ENCODE peak calls at places on chromosomes 11 and 22, in five cellular contexts. P is iris pigment epithelial cell, O is A549, S is foreskin fibroblast, R is progenitor cell of endocrine pancreas. M is an unnamed sample.

GRCh38 chr11:71442123-71442522 is 6.1 kb downstream of the DHCR7 start:
- DNase-seq in R (no peak), P (no peak), O (no peak), S (no peak), M (no peak)

GRCh38 chr22:20439928-20440575 is 2.4 kb upstream of the SCARF2 start:
- DNase-seq in R (no peak), P (no peak), S (no peak), O (no peak), M (no peak)

GRCh38 chr11:96112192-96113099 is 188.5 kb upstream of the MTMR2 start:
- DNase-seq in P (peak; percentile 56), S (no peak), R (no peak), O (no peak), M (no peak)

GRCh38 chr11:18723991-18724390 is 2.0 kb downstream of the IGSF22 start:
- DNase-seq in P (no peak), O (no peak), R (no peak), S (no peak), M (no peak)

GRCh38 chr11:8937159-8937558 is 4.4 kb upstream of the C11orf16 start:
- DNase-seq in O (no peak), P (no peak), R (no peak), S (no peak), M (no peak)

GRCh38 chr11:9222654-9223053 is 42.5 kb downstream of the DENND5A start:
- DNase-seq in P (no peak), S (peak; percentile 10), O (no peak), R (no peak), M (no peak)

GRCh38 chr11:12721816-12722604 is 47.8 kb downstream of the TEAD1 start:
- DNase-seq in R (no peak), O (no peak), P (no peak), S (no peak), M (no peak)

GRCh38 chr22:27146871-27147591 is 489.6 kb downstream of the MIAT start:
- DNase-seq in P (no peak), S (no peak), R (no peak), O (no peak), M (no peak)

GRCh38 chr22:37316875-37317371 is 34.6 kb downstream of the CYTH4 start:
- DNase-seq in R (peak; percentile 76), P (peak; percentile 83), S (peak; percentile 92), O (peak; percentile 84), M (no peak)

GRCh38 chr22:38953577-38954413 is 3.6 kb upstream of the APOBEC3A start:
- DNase-seq in O (peak; percentile 38), P (peak; percentile 26), S (no peak), R (no peak), M (peak; percentile 80)

GRCh38 chr22:19876314-19876940 is 21.8 kb upstream of the GNB1L start:
- DNase-seq in R (no peak), P (no peak), O (no peak), S (peak; percentile 57), M (peak; percentile 67)

GRCh38 chr22:37370306-37370979 is 56.8 kb downstream of the ELFN2 start:
- DNase-seq in R (no peak), S (no peak), P (no peak), O (no peak), M (no peak)

GRCh38 chr11:44607987-44608386 is 42.5 kb downstream of the CD82 start:
- DNase-seq in S (peak; percentile 47), P (peak; percentile 76), R (no peak), O (no peak), M (no peak)

GRCh38 chr11:68525930-68526329 is 65.4 kb downstream of the PPP6R3 start:
- DNase-seq in R (no peak), S (no peak), O (no peak), P (peak; percentile 47), M (no peak)

GRCh38 chr11:8604078-8604723 is 10.2 kb upstream of the STK33 start:
- DNase-seq in S (peak; percentile 100), P (peak; percentile 100), O (peak; percentile 64), R (peak; percentile 34), M (peak; percentile 68)

GRCh38 chr11:87239001-87239400 is 201.3 kb downstream of the TMEM135 start:
- DNase-seq in O (no peak), S (no peak), P (no peak), R (no peak), M (no peak)

GRCh38 chr22:44574057-44574456 is 76.0 kb upstream of the RTL6 start:
- DNase-seq in O (peak; percentile 13), P (peak; percentile 28), R (no peak), S (peak; percentile 82), M (peak; percentile 69)

GRCh38 chr11:117417342-117417741 is 89.7 kb downstream of the CEP164 start:
- DNase-seq in S (no peak), P (no peak), O (no peak), R (no peak), M (no peak)

GRCh38 chr11:122100222-122101080 is 15.6 kb downstream of the BLID start:
- DNase-seq in O (no peak), R (no peak), P (peak; percentile 79), S (peak; percentile 90), M (peak; percentile 33)

GRCh38 chr11:78420255-78420764 is 2.7 kb upstream of the GAB2 start:
- DNase-seq in O (peak; percentile 64), R (no peak), S (peak; percentile 85), P (peak; percentile 92), M (no peak)

GRCh38 chr11:74948546-74948897 is 369 bp downstream of the XRRA1 start:
- DNase-seq in R (no peak), P (no peak), S (peak; percentile 39), O (no peak), M (no peak)

GRCh38 chr11:122633219-122633829 is 22.2 kb upstream of the UBASH3B start:
- DNase-seq in P (peak; percentile 64), R (no peak), S (peak; percentile 88), O (peak; percentile 34), M (no peak)

GRCh38 chr11:114155116-114155515 is 95.6 kb downstream of the ZBTB16 start:
- DNase-seq in R (no peak), O (no peak), S (no peak), P (no peak), M (no peak)

GRCh38 chr11:66333220-66333877 is 2.9 kb downstream of the RIN1 start:
- DNase-seq in P (no peak), R (no peak), O (no peak), S (no peak), M (no peak)

GRCh38 chr11:19573666-19574065 is 139.0 kb upstream of the NAV2 start:
- DNase-seq in S (no peak), O (no peak), R (no peak), P (no peak), M (peak; percentile 52)

GRCh38 chr11:10900686-10901415 is 43.0 kb upstream of the ZBED5 start:
- DNase-seq in S (peak; percentile 62), O (no peak), R (no peak), P (peak; percentile 51), M (no peak)

GRCh38 chr11:38089728-38090127 is 1491.7 kb upstream of the RAG2 start:
- DNase-seq in P (peak; percentile 52), R (no peak), S (no peak), O (no peak), M (peak; percentile 21)

GRCh38 chr11:1832181-1832988 is 2.4 kb upstream of the SYT8 start:
- DNase-seq in P (no peak), S (peak; percentile 57), O (peak; percentile 69), R (peak; percentile 80), M (peak; percentile 95)

GRCh38 chr11:1128333-1129142 is 29.2 kb upstream of the MUC5AC start:
- DNase-seq in O (no peak), S (no peak), R (peak; percentile 9), P (no peak), M (peak; percentile 14)

GRCh38 chr11:4167292-4167691 is 72.7 kb downstream of the RRM1 start:
- DNase-seq in O (no peak), R (no peak), P (no peak), S (no peak), M (no peak)

GRCh38 chr11:2789791-2790580 is 90.2 kb upstream of the KCNQ1OT1 start:
- DNase-seq in P (no peak), O (no peak), S (no peak), R (peak; percentile 8), M (no peak)

GRCh38 chr22:45036154-45036553 is 26.3 kb upstream of the PHF21B start:
- DNase-seq in P (no peak), R (no peak), S (peak; percentile 21), O (no peak), M (no peak)

GRCh38 chr22:45896153-45896951 is 80.6 kb downstream of the WNT7B start:
- DNase-seq in O (no peak), R (no peak), S (no peak), P (no peak), M (peak; percentile 77)

GRCh38 chr11:45848654-45849081 is 1.4 kb downstream of the CRY2 start:
- DNase-seq in S (no peak), O (no peak), P (no peak), R (no peak), M (no peak)

GRCh38 chr22:49893025-49893424 is 25.2 kb downstream of the ALG12 start:
- DNase-seq in S (no peak), P (no peak), R (no peak), O (no peak), M (no peak)

GRCh38 chr11:86138958-86139357 is 70.1 kb upstream of the PICALM start:
- DNase-seq in R (no peak), O (no peak), S (peak; percentile 55), P (peak; percentile 65), M (no peak)

GRCh38 chr22:24474649-24475048 is 20.5 kb upstream of the UPB1 start:
- DNase-seq in O (no peak), P (peak; percentile 32), R (no peak), S (no peak), M (no peak)

GRCh38 chr11:77705195-77705876 is 67.7 kb upstream of the CLNS1A start:
- DNase-seq in O (peak; percentile 17), P (peak; percentile 66), R (no peak), S (peak; percentile 34), M (no peak)